ENCODE peak calls at places on chromosomes 3 and 15, in six cellular contexts. One of them, this sample, is unnamed.

GRCh38 chr15:99474981-99475753 is 90.6 kb upstream of the MEF2A start:
- DNase-seq in IMR-90: no peak
- DNase-seq in neural progenitor cell: no peak
- DNase-seq in GM23338: no peak
- DNase-seq in SK-N-SH: no peak
- DNase-seq in astrocyte: no peak
- DNase-seq in this sample: no peak

GRCh38 chr3:137770821-137771399 is 6.8 kb downstream of the SOX14 start:
- DNase-seq in GM23338: peak
- DNase-seq in IMR-90: no peak
- DNase-seq in SK-N-SH: peak
- DNase-seq in neural progenitor cell: peak
- DNase-seq in astrocyte: no peak
- DNase-seq in this sample: no peak

GRCh38 chr15:100651253-100651652 is 48.9 kb downstream of the ASB7 start:
- DNase-seq in neural progenitor cell: no peak
- DNase-seq in astrocyte: no peak
- DNase-seq in SK-N-SH: no peak
- DNase-seq in IMR-90: peak
- DNase-seq in GM23338: no peak
- DNase-seq in this sample: no peak

GRCh38 chr3:51503007-51503406 is 3.2 kb upstream of the DCAF1 start:
- DNase-seq in GM23338: no peak
- DNase-seq in IMR-90: no peak
- DNase-seq in neural progenitor cell: no peak
- DNase-seq in SK-N-SH: no peak
- DNase-seq in astrocyte: no peak
- DNase-seq in this sample: no peak

GRCh38 chr3:30980993-30981392 is 86.5 kb upstream of the GADL1 start:
- DNase-seq in GM23338: no peak
- DNase-seq in neural progenitor cell: no peak
- DNase-seq in IMR-90: no peak
- DNase-seq in SK-N-SH: no peak
- DNase-seq in astrocyte: no peak
- DNase-seq in this sample: no peak

GRCh38 chr3:112005091-112005672 is 6.5 kb downstream of the TAGLN3 start:
- DNase-seq in astrocyte: peak
- DNase-seq in GM23338: no peak
- DNase-seq in neural progenitor cell: no peak
- DNase-seq in SK-N-SH: no peak
- DNase-seq in IMR-90: peak
- DNase-seq in this sample: no peak

GRCh38 chr3:59320080-59320479 is 270.3 kb upstream of the CFAP20DC start:
- DNase-seq in GM23338: no peak
- DNase-seq in astrocyte: no peak
- DNase-seq in IMR-90: no peak
- DNase-seq in SK-N-SH: no peak
- DNase-seq in neural progenitor cell: peak
- DNase-seq in this sample: no peak

GRCh38 chr3:196237203-196237602 is 20.9 kb downstream of the SLC51A start:
- DNase-seq in astrocyte: no peak
- DNase-seq in GM23338: no peak
- DNase-seq in neural progenitor cell: no peak
- DNase-seq in IMR-90: no peak
- DNase-seq in SK-N-SH: no peak
- DNase-seq in this sample: no peak

GRCh38 chr15:70153948-70154439 is 56.3 kb upstream of the TLE3 start:
- DNase-seq in IMR-90: no peak
- DNase-seq in SK-N-SH: no peak
- DNase-seq in astrocyte: no peak
- DNase-seq in GM23338: peak
- DNase-seq in neural progenitor cell: no peak
- DNase-seq in this sample: no peak

GRCh38 chr3:62332771-62333381 is 40.5 kb downstream of the FEZF2 start:
- DNase-seq in GM23338: peak
- DNase-seq in IMR-90: peak
- DNase-seq in astrocyte: no peak
- DNase-seq in neural progenitor cell: peak
- DNase-seq in SK-N-SH: peak
- DNase-seq in this sample: peak

GRCh38 chr3:48597408-48597800 is 2.3 kb upstream of the COL7A1 start:
- DNase-seq in astrocyte: no peak
- DNase-seq in SK-N-SH: no peak
- DNase-seq in IMR-90: no peak
- DNase-seq in GM23338: no peak
- DNase-seq in neural progenitor cell: no peak
- DNase-seq in this sample: no peak

GRCh38 chr3:17942856-17943255 is 200.4 kb upstream of the TBC1D5 start:
- DNase-seq in IMR-90: no peak
- DNase-seq in SK-N-SH: no peak
- DNase-seq in astrocyte: peak
- DNase-seq in GM23338: no peak
- DNase-seq in neural progenitor cell: no peak
- DNase-seq in this sample: no peak

GRCh38 chr3:140234256-140234655 is 299.3 kb downstream of the CLSTN2 start:
- DNase-seq in IMR-90: no peak
- DNase-seq in SK-N-SH: no peak
- DNase-seq in astrocyte: peak
- DNase-seq in neural progenitor cell: no peak
- DNase-seq in GM23338: no peak
- DNase-seq in this sample: no peak

GRCh38 chr3:57696861-57697321 is 4.0 kb upstream of the DENND6A start:
- DNase-seq in astrocyte: peak
- DNase-seq in SK-N-SH: no peak
- DNase-seq in IMR-90: peak
- DNase-seq in GM23338: no peak
- DNase-seq in neural progenitor cell: no peak
- DNase-seq in this sample: no peak

GRCh38 chr3:73327052-73327451 is 265.6 kb downstream of the EBLN2 start:
- DNase-seq in GM23338: peak
- DNase-seq in neural progenitor cell: no peak
- DNase-seq in IMR-90: no peak
- DNase-seq in SK-N-SH: no peak
- DNase-seq in astrocyte: no peak
- DNase-seq in this sample: no peak

GRCh38 chr15:61390138-61390537 is 161.0 kb upstream of the RORA start:
- DNase-seq in GM23338: no peak
- DNase-seq in neural progenitor cell: no peak
- DNase-seq in SK-N-SH: no peak
- DNase-seq in astrocyte: no peak
- DNase-seq in IMR-90: no peak
- DNase-seq in this sample: no peak

GRCh38 chr3:27224197-27224596 is 145.0 kb downstream of the NEK10 start:
- DNase-seq in IMR-90: peak
- DNase-seq in neural progenitor cell: no peak
- DNase-seq in GM23338: no peak
- DNase-seq in SK-N-SH: no peak
- DNase-seq in astrocyte: peak
- DNase-seq in this sample: no peak

GRCh38 chr15:65945616-65946015 is 76.3 kb downstream of the RAB11A start:
- DNase-seq in SK-N-SH: no peak
- DNase-seq in IMR-90: no peak
- DNase-seq in neural progenitor cell: no peak
- DNase-seq in astrocyte: no peak
- DNase-seq in GM23338: peak
- DNase-seq in this sample: peak

GRCh38 chr15:87863152-87863551 is 393.4 kb downstream of the NTRK3 start:
- DNase-seq in GM23338: peak
- DNase-seq in IMR-90: peak
- DNase-seq in SK-N-SH: no peak
- DNase-seq in neural progenitor cell: peak
- DNase-seq in astrocyte: no peak
- DNase-seq in this sample: no peak

GRCh38 chr3:155581579-155581978 is 163.3 kb downstream of the PLCH1 start:
- DNase-seq in neural progenitor cell: no peak
- DNase-seq in SK-N-SH: no peak
- DNase-seq in astrocyte: no peak
- DNase-seq in IMR-90: no peak
- DNase-seq in GM23338: no peak
- DNase-seq in this sample: no peak

GRCh38 chr3:72155391-72156064 is 370.6 kb upstream of the PROK2 start:
- DNase-seq in GM23338: no peak
- DNase-seq in IMR-90: peak
- DNase-seq in astrocyte: peak
- DNase-seq in neural progenitor cell: no peak
- DNase-seq in SK-N-SH: peak
- DNase-seq in this sample: no peak

GRCh38 chr15:60390931-60391501 is 6.8 kb downstream of the ANXA2 start:
- DNase-seq in neural progenitor cell: peak
- DNase-seq in GM23338: peak
- DNase-seq in astrocyte: peak
- DNase-seq in IMR-90: peak
- DNase-seq in SK-N-SH: no peak
- DNase-seq in this sample: no peak

GRCh38 chr3:5011555-5012256 is 32.5 kb downstream of the BHLHE40 start:
- DNase-seq in astrocyte: no peak
- DNase-seq in neural progenitor cell: no peak
- DNase-seq in GM23338: no peak
- DNase-seq in SK-N-SH: no peak
- DNase-seq in IMR-90: no peak
- DNase-seq in this sample: peak

GRCh38 chr3:126846316-126846715 is 136.6 kb upstream of the PLXNA1 start:
- DNase-seq in GM23338: no peak
- DNase-seq in neural progenitor cell: no peak
- DNase-seq in astrocyte: peak
- DNase-seq in IMR-90: peak
- DNase-seq in SK-N-SH: no peak
- DNase-seq in this sample: no peak

DNA sequence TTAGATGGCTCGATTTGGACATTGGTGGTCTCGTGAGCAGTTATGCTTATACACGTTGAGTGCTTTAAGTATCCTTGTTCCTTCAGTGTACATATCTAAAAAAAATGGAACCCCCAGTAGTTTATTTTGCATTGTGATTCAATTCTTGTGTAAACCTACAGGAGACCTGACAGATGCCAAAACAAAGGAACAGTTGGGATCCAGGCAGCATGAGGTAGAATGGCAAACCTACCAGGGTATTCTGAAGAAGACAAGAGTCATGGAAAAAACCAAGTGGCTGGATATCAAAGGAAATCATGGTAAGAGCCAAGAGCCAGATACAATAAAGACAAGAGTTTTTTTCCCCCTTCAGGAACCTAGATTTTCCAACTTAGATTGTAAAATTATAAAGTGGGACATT is 2.0 kb downstream of the TMEM62 start:
- DNase-seq in astrocyte: no peak
- DNase-seq in GM23338: peak
- DNase-seq in IMR-90: no peak
- DNase-seq in neural progenitor cell: no peak
- DNase-seq in SK-N-SH: no peak
- DNase-seq in this sample: no peak
- H3K4me2 ChIP-seq in astrocyte: no peak
- H3K4me2 ChIP-seq in GM23338: no peak
- H3K4me2 ChIP-seq in IMR-90: no peak
- H3K4me2 ChIP-seq in neural progenitor cell: peak
- H3K4me2 ChIP-seq in SK-N-SH: no peak
- H3K4me2 ChIP-seq in this sample: peak

DNA sequence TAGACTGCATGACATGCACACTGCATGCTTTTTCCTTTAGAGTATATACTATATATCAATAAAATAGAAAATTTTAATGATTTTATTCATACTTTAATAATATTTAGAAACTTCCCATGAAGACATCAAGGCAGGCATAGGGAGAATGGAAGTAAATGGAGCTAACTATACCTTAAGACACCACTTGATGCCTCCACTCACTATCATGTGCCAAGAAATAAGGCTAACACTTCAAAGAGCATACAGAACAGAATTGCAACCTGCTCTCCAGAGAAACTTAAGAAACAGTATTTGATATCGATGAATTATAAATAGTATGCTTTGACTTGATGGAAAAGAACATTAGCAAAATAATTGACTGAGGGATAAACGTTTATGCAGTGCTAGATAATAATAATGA is 192.6 kb upstream of the MBNL1 start:
- DNase-seq in astrocyte: no peak
- DNase-seq in neural progenitor cell: no peak
- DNase-seq in IMR-90: peak
- DNase-seq in GM23338: no peak
- DNase-seq in SK-N-SH: no peak
- DNase-seq in this sample: no peak
- TF ChIP-seq CTCF in astrocyte: no peak
- TF ChIP-seq CTCF in neural progenitor cell: no peak
- TF ChIP-seq CTCF in IMR-90: peak
- TF ChIP-seq CTCF in GM23338: no peak
- TF ChIP-seq CTCF in SK-N-SH: no peak
- TF ChIP-seq CTCF in this sample: no peak

GRCh38 chr3:190790185-190790584 is 72.3 kb downstream of the GMNC start:
- DNase-seq in SK-N-SH: no peak
- DNase-seq in GM23338: no peak
- DNase-seq in neural progenitor cell: no peak
- DNase-seq in astrocyte: no peak
- DNase-seq in IMR-90: no peak
- DNase-seq in this sample: no peak
- H3K4me2 ChIP-seq in SK-N-SH: no peak
- H3K4me2 ChIP-seq in GM23338: no peak
- H3K4me2 ChIP-seq in neural progenitor cell: no peak
- H3K4me2 ChIP-seq in astrocyte: no peak
- H3K4me2 ChIP-seq in IMR-90: no peak
- H3K4me2 ChIP-seq in this sample: no peak

DNA sequence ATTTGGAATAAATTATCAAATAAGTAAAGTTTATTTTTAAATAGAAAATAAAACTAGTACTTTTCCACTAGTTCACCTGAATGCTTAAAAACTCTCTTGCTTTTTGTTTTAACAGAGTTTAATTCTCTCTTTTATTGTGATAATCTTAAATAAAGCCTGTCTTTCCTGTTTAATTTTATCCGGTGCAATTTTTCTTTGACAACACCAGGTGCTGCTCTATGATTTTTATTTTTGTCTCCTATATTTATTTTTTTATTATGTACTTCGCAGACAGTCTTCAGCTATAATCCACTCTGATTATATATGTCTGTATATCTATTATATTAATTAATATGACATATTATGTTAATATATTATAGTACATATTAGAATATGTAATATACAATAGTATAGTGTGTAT is 1293.0 kb upstream of the EPHA6 start:
- DNase-seq in SK-N-SH: no peak
- DNase-seq in IMR-90: no peak
- DNase-seq in neural progenitor cell: no peak
- DNase-seq in GM23338: no peak
- DNase-seq in astrocyte: no peak
- DNase-seq in this sample: no peak
- TF ChIP-seq CTCF in SK-N-SH: no peak
- TF ChIP-seq CTCF in IMR-90: no peak
- TF ChIP-seq CTCF in neural progenitor cell: no peak
- TF ChIP-seq CTCF in GM23338: no peak
- TF ChIP-seq CTCF in astrocyte: no peak
- TF ChIP-seq CTCF in this sample: no peak

This sample was measured in OCI-LY7.